ENCODE peak calls at places on chromosomes 2 and 18, in six cellular contexts. G is HT-29; U is HEK293T; A is HT1080; J is fibroblast of the conjunctiva; V is activated CD4-positive, alpha-beta T cell treated with anti-CD3 and anti-CD28 coated beads for 48 hours. P is an unnamed sample.

GRCh38 chr18:35732652-35733051 is 151.1 kb downstream of the GALNT1 start:
- DNase-seq in G (no peak), U (no peak), A (no peak), J (peak), V (no peak), P (no peak)

GRCh38 chr2:106292627-106293026 is 98.5 kb upstream of the UXS1 start:
- DNase-seq in G (no peak), U (no peak), A (no peak), J (no peak), V (no peak), P (no peak)

GRCh38 chr2:1749750-1750149 is 5.4 kb upstream of the PXDN start:
- DNase-seq in G (peak), U (no peak), A (no peak), J (no peak), V (no peak), P (no peak)

GRCh38 chr18:45505497-45506206 is 109.6 kb upstream of the SLC14A2 start:
- DNase-seq in G (no peak), U (no peak), A (no peak), J (peak), V (no peak), P (no peak)

GRCh38 chr2:171712051-171712450 is 24.8 kb downstream of the DYNC1I2 start:
- DNase-seq in G (peak), U (peak), A (peak), J (peak), V (no peak), P (no peak)

GRCh38 chr2:42012137-42012536 is 35.7 kb upstream of the PKDCC start:
- DNase-seq in G (no peak), U (no peak), A (no peak), J (no peak), V (no peak), P (no peak)

GRCh38 chr2:108215794-108216211 is 24.0 kb upstream of the SULT1C3 start:
- DNase-seq in G (peak), U (peak), A (peak), J (peak), V (no peak), P (no peak)

GRCh38 chr18:62499263-62499650 is 23.6 kb upstream of the ZCCHC2 start:
- DNase-seq in G (no peak), U (no peak), A (no peak), J (no peak), V (no peak), P (no peak)

GRCh38 chr2:207632575-207633492 is 7.6 kb upstream of the METTL21A start:
- DNase-seq in G (peak), U (no peak), A (peak), J (no peak), V (peak), P (no peak)

GRCh38 chr18:77455004-77455403 is 205.4 kb downstream of the GALR1 start:
- DNase-seq in G (no peak), U (no peak), A (no peak), J (no peak), V (no peak), P (no peak)

GRCh38 chr18:74949611-74950010 is 259.3 kb downstream of the PTGR3 start:
- DNase-seq in G (no peak), U (no peak), A (peak), J (no peak), V (no peak), P (no peak)

GRCh38 chr2:41948397-41948763 is 99.4 kb upstream of the PKDCC start:
- DNase-seq in G (no peak), U (no peak), A (no peak), J (no peak), V (no peak), P (no peak)

GRCh38 chr2:60796573-60797509 is 40.8 kb downstream of the PAPOLG start:
- DNase-seq in G (no peak), U (no peak), A (peak), J (no peak), V (no peak), P (no peak)

GRCh38 chr2:117968724-117969121 is 45.1 kb downstream of the CCDC93 start:
- DNase-seq in G (no peak), U (no peak), A (no peak), J (no peak), V (no peak), P (no peak)

GRCh38 chr2:69612197-69612596 is 31.3 kb downstream of the AAK1 start:
- DNase-seq in G (no peak), U (no peak), A (no peak), J (no peak), V (no peak), P (no peak)

GRCh38 chr18:55605820-55606252 is 17.8 kb upstream of the TCF4 start:
- DNase-seq in G (no peak), U (no peak), A (no peak), J (no peak), V (no peak), P (no peak)

P was measured in endothelial cell.